ENCODE peak calls at places on chromosome 6, in four cellular contexts. Y is stimulated activated CD4-positive, alpha-beta T cell treated with anti-CD3 and anti-CD28 coated beads, Interleukin-15, amount 100 ng/mL, for 1 hour; E is HCT116; G is lower leg skin. I is an unnamed sample.

GRCh38 chr6:3119040-3119723 is 671 bp downstream of the BPHL start:
- DNase-seq in E (no peak), G (peak; percentile 82), Y (no peak), I (no peak)

GRCh38 chr6:107869871-107870270 is 45.8 kb upstream of the SCML4 start:
- DNase-seq in Y (no peak), E (no peak), G (no peak), I (no peak)

GRCh38 chr6:43978473-43979360 is 148.5 kb downstream of the MRPL14 start:
- DNase-seq in Y (no peak), G (peak; percentile 70), E (no peak), I (no peak)

GRCh38 chr6:2968600-2969135 is 2.7 kb downstream of the SERPINB6 start:
- DNase-seq in E (no peak), Y (no peak), G (no peak), I (no peak)

GRCh38 chr6:21594427-21595264 is 1.1 kb downstream of the SOX4 start:
- DNase-seq in E (no peak), G (peak; percentile 90), Y (no peak), I (peak; percentile 72)

GRCh38 chr6:24910331-24910849 is 25.4 kb downstream of the RIPOR2 start:
- DNase-seq in E (no peak), Y (no peak), G (no peak), I (no peak)

GRCh38 chr6:14616611-14617010 is 499.0 kb downstream of the CD83 start:
- DNase-seq in E (no peak), Y (no peak), G (no peak), I (no peak)

GRCh38 chr6:33634203-33634727 is 13.1 kb downstream of the ITPR3 start:
- DNase-seq in G (no peak), Y (no peak), E (no peak), I (no peak)

GRCh38 chr6:108798672-108799355 is 49.4 kb upstream of the ARMC2 start:
- DNase-seq in E (no peak), Y (peak; percentile 22), G (no peak), I (no peak)

GRCh38 chr6:79224005-79224404 is 10.5 kb downstream of the HMGN3 start:
- DNase-seq in E (no peak), G (no peak), Y (no peak), I (no peak)

GRCh38 chr6:13362432-13362831 is 34.1 kb upstream of the TBC1D7 start:
- DNase-seq in E (no peak), Y (no peak), G (no peak), I (no peak)

GRCh38 chr6:74715362-74716068 is 490.3 kb downstream of the COL12A1 start:
- DNase-seq in Y (no peak), E (no peak), G (no peak), I (no peak)